ENCODE peak calls at places on chromosomes 12 and 14, in nine cellular contexts. One of them, this sample, is unnamed.

GRCh38 chr14:94773017-94773681 is 3.2 kb upstream of the GSC start:
- DNase-seq in CD4-positive, CD25-positive, alpha-beta regulatory T cell: no peak
- DNase-seq in left lung: no peak
- DNase-seq in psoas muscle: no peak
- DNase-seq in lung: no peak
- DNase-seq in Panc1: no peak
- DNase-seq in colonic mucosa: no peak
- DNase-seq in Karpas-422: no peak
- DNase-seq in cardiac muscle cell: peak; percentile 47
- DNase-seq in this sample: no peak

GRCh38 chr12:78622529-78623221 is 241.9 kb upstream of the SYT1 start:
- DNase-seq in CD4-positive, CD25-positive, alpha-beta regulatory T cell: no peak
- DNase-seq in left lung: no peak
- DNase-seq in psoas muscle: no peak
- DNase-seq in lung: no peak
- DNase-seq in Panc1: no peak
- DNase-seq in colonic mucosa: no peak
- DNase-seq in Karpas-422: no peak
- DNase-seq in cardiac muscle cell: no peak
- DNase-seq in this sample: no peak

GRCh38 chr14:48747683-48748082 is 838.5 kb downstream of the RPS29 start:
- DNase-seq in CD4-positive, CD25-positive, alpha-beta regulatory T cell: no peak
- DNase-seq in left lung: no peak
- DNase-seq in psoas muscle: no peak
- DNase-seq in lung: no peak
- DNase-seq in Panc1: no peak
- DNase-seq in colonic mucosa: no peak
- DNase-seq in Karpas-422: no peak
- DNase-seq in cardiac muscle cell: no peak
- DNase-seq in this sample: no peak

GRCh38 chr14:92362781-92363235 is 39.8 kb downstream of the SLC24A4 start:
- DNase-seq in CD4-positive, CD25-positive, alpha-beta regulatory T cell: no peak
- DNase-seq in left lung: peak; percentile 53
- DNase-seq in psoas muscle: peak; percentile 46
- DNase-seq in lung: no peak
- DNase-seq in Panc1: no peak
- DNase-seq in colonic mucosa: peak; percentile 28
- DNase-seq in Karpas-422: no peak
- DNase-seq in cardiac muscle cell: no peak
- DNase-seq in this sample: no peak

GRCh38 chr12:91608562-91608961 is 425.9 kb upstream of the DCN start:
- DNase-seq in CD4-positive, CD25-positive, alpha-beta regulatory T cell: no peak
- DNase-seq in left lung: no peak
- DNase-seq in psoas muscle: no peak
- DNase-seq in lung: no peak
- DNase-seq in Panc1: no peak
- DNase-seq in colonic mucosa: no peak
- DNase-seq in Karpas-422: no peak
- DNase-seq in cardiac muscle cell: no peak
- DNase-seq in this sample: no peak

GRCh38 chr12:14317362-14318146 is 47.9 kb upstream of the ATF7IP start:
- DNase-seq in CD4-positive, CD25-positive, alpha-beta regulatory T cell: no peak
- DNase-seq in left lung: no peak
- DNase-seq in psoas muscle: no peak
- DNase-seq in lung: no peak
- DNase-seq in Panc1: no peak
- DNase-seq in colonic mucosa: no peak
- DNase-seq in Karpas-422: no peak
- DNase-seq in cardiac muscle cell: no peak
- DNase-seq in this sample: no peak

GRCh38 chr14:89430271-89430620 is 13.2 kb upstream of the FOXN3 start:
- DNase-seq in CD4-positive, CD25-positive, alpha-beta regulatory T cell: no peak
- DNase-seq in left lung: no peak
- DNase-seq in psoas muscle: no peak
- DNase-seq in lung: no peak
- DNase-seq in Panc1: no peak
- DNase-seq in colonic mucosa: no peak
- DNase-seq in Karpas-422: no peak
- DNase-seq in cardiac muscle cell: no peak
- DNase-seq in this sample: no peak

GRCh38 chr12:21941522-21942376 is 523 bp upstream of the ABCC9 start:
- DNase-seq in CD4-positive, CD25-positive, alpha-beta regulatory T cell: no peak
- DNase-seq in left lung: peak; percentile 65
- DNase-seq in psoas muscle: peak; percentile 71
- DNase-seq in lung: peak; percentile 51
- DNase-seq in Panc1: no peak
- DNase-seq in colonic mucosa: peak; percentile 41
- DNase-seq in Karpas-422: no peak
- DNase-seq in cardiac muscle cell: peak; percentile 64
- DNase-seq in this sample: no peak

GRCh38 chr14:91920526-91920925 is 27.0 kb downstream of the FBLN5 start:
- DNase-seq in CD4-positive, CD25-positive, alpha-beta regulatory T cell: no peak
- DNase-seq in left lung: no peak
- DNase-seq in psoas muscle: no peak
- DNase-seq in lung: no peak
- DNase-seq in Panc1: no peak
- DNase-seq in colonic mucosa: no peak
- DNase-seq in Karpas-422: no peak
- DNase-seq in cardiac muscle cell: no peak
- DNase-seq in this sample: no peak

DNA sequence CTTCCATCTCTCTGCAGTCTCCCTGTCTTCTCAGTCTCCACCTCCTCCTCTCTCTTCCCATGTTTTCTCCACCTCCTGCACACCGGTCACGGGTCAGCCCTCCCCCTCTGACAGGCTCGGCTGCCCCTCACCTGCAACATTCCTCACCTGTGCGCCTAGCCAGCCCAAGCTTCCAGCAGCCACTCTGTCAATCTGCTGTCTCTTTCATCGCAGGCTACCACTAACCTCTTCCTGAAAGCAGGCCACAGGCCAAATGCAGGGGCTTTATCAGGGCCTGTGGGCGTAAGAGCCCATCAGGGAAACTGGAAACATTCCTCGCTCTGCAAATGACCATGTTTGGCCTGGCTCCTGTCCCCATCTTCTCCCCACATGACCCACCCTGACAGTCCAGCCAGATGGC is 34.5 kb downstream of the CMKLR1 start:
- DNase-seq in CD4-positive, CD25-positive, alpha-beta regulatory T cell: no peak
- DNase-seq in left lung: no peak
- DNase-seq in psoas muscle: no peak
- DNase-seq in lung: no peak
- DNase-seq in Panc1: no peak
- DNase-seq in colonic mucosa: no peak
- DNase-seq in Karpas-422: no peak
- DNase-seq in cardiac muscle cell: peak; percentile 12
- DNase-seq in this sample: no peak
- H3K27ac ChIP-seq in CD4-positive, CD25-positive, alpha-beta regulatory T cell: no peak overlapping the region
- H3K27ac ChIP-seq in left lung: peak overlapping the region; percentile 76
- H3K27ac ChIP-seq in psoas muscle: no peak overlapping the region
- H3K27ac ChIP-seq in lung: no peak overlapping the region
- H3K27ac ChIP-seq in Panc1: no peak overlapping the region
- H3K27ac ChIP-seq in colonic mucosa: no peak overlapping the region
- H3K27ac ChIP-seq in Karpas-422: no peak overlapping the region
- H3K27ac ChIP-seq in cardiac muscle cell: no peak overlapping the region
- H3K27ac ChIP-seq in this sample: no peak overlapping the region

DNA sequence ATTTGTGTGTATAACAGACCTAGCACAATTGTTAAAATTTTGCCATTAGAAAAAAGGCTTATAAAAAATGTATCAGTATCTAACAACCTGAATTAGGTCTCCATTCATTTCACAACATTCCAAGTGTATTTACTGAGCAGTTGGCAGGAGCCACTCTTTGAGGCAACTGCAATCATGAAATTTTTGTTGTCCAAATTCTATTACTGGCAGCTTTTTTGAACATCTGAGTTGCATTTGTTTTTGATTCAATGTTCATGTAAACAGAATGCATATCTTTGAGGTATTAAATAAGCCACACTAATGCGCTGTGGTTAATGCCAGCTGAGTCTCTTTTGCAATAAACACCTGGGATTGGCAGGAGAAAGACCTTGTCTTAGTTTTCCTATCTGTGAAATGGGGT is 8.7 kb downstream of the KITLG start:
- DNase-seq in CD4-positive, CD25-positive, alpha-beta regulatory T cell: no peak
- DNase-seq in left lung: no peak
- DNase-seq in psoas muscle: no peak
- DNase-seq in lung: no peak
- DNase-seq in Panc1: no peak
- DNase-seq in colonic mucosa: no peak
- DNase-seq in Karpas-422: no peak
- DNase-seq in cardiac muscle cell: no peak
- DNase-seq in this sample: no peak
- H3K4me1 ChIP-seq in CD4-positive, CD25-positive, alpha-beta regulatory T cell: no peaks in the 10 kb centered on the region
- H3K4me1 ChIP-seq in left lung: peaks cover 36% of the 10 kb centered on the region
- H3K4me1 ChIP-seq in psoas muscle: no peaks in the 10 kb centered on the region
- H3K4me1 ChIP-seq in lung: peaks cover 4% of the 10 kb centered on the region
- H3K4me1 ChIP-seq in Panc1: peaks cover 10% of the 10 kb centered on the region
- H3K4me1 ChIP-seq in colonic mucosa: peaks cover 5% of the 10 kb centered on the region
- H3K4me1 ChIP-seq in Karpas-422: no peaks in the 10 kb centered on the region
- H3K4me1 ChIP-seq in cardiac muscle cell: no peaks in the 10 kb centered on the region
- H3K4me1 ChIP-seq in this sample: peaks cover 3% of the 10 kb centered on the region

GRCh38 chr14:76998777-76999366 is 29.6 kb downstream of the IRF2BPL start:
- DNase-seq in CD4-positive, CD25-positive, alpha-beta regulatory T cell: no peak
- DNase-seq in left lung: no peak
- DNase-seq in psoas muscle: no peak
- DNase-seq in lung: no peak
- DNase-seq in Panc1: no peak
- DNase-seq in colonic mucosa: no peak
- DNase-seq in Karpas-422: no peak
- DNase-seq in cardiac muscle cell: no peak
- DNase-seq in this sample: no peak

GRCh38 chr14:76996563-76997146 is 31.9 kb downstream of the IRF2BPL start:
- DNase-seq in CD4-positive, CD25-positive, alpha-beta regulatory T cell: no peak
- DNase-seq in left lung: no peak
- DNase-seq in psoas muscle: no peak
- DNase-seq in lung: no peak
- DNase-seq in Panc1: no peak
- DNase-seq in colonic mucosa: no peak
- DNase-seq in Karpas-422: no peak
- DNase-seq in cardiac muscle cell: no peak
- DNase-seq in this sample: no peak

GRCh38 chr14:76993743-76994142 is 34.8 kb downstream of the IRF2BPL start:
- DNase-seq in CD4-positive, CD25-positive, alpha-beta regulatory T cell: no peak
- DNase-seq in left lung: no peak
- DNase-seq in psoas muscle: no peak
- DNase-seq in lung: no peak
- DNase-seq in Panc1: no peak
- DNase-seq in colonic mucosa: no peak
- DNase-seq in Karpas-422: no peak
- DNase-seq in cardiac muscle cell: peak; percentile 46
- DNase-seq in this sample: no peak

GRCh38 chr14:76997257-76997970 is 31.1 kb downstream of the IRF2BPL start:
- DNase-seq in CD4-positive, CD25-positive, alpha-beta regulatory T cell: no peak
- DNase-seq in left lung: no peak
- DNase-seq in psoas muscle: no peak
- DNase-seq in lung: no peak
- DNase-seq in Panc1: no peak
- DNase-seq in colonic mucosa: no peak
- DNase-seq in Karpas-422: no peak
- DNase-seq in cardiac muscle cell: no peak
- DNase-seq in this sample: no peak

DNA sequence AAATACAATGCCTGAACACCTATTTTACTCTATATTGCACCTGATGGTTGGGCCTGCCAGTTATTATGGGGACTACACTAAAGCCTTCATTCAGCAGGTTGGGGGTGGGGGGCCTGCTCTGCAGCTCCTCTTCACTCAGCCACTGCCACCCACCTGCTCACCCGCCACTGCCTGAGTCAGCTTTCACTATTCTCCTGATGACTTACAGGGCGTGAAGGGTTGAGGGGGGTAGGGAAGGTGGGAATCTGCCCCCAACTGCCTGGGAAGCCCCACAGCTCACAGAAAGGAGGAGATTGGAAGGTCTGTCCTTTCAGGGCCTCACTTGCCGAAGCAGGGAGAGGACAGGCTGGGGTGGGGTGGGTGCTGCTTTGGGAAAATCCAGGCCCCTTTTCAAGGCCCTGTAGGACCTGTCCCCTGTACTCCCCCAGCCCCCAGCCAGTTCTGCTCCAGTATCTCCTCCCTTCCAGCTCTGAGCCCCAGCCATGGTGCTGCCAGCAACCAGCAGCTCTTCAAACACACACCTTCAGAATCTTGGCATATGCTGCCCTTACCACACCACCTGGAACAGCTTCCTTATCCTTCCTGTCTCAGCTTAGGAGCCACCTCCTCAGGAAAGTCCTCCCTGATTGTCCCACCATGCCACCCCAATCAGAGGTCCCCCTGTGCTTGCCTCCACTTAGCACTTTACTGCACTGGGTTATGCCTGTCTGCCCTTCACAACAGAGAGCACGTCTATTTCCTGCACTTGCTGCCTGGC is 33.1 kb downstream of the IRF2BPL start:
- DNase-seq in CD4-positive, CD25-positive, alpha-beta regulatory T cell: no peak
- DNase-seq in left lung: no peak
- DNase-seq in psoas muscle: no peak
- DNase-seq in lung: no peak
- DNase-seq in Panc1: no peak
- DNase-seq in colonic mucosa: no peak
- DNase-seq in Karpas-422: no peak
- DNase-seq in cardiac muscle cell: no peak
- DNase-seq in this sample: no peak
- H3K27ac ChIP-seq in CD4-positive, CD25-positive, alpha-beta regulatory T cell: no peak overlapping the region
- H3K27ac ChIP-seq in left lung: no peak overlapping the region
- H3K27ac ChIP-seq in psoas muscle: no peak overlapping the region
- H3K27ac ChIP-seq in lung: no peak overlapping the region
- H3K27ac ChIP-seq in Panc1: no peak overlapping the region
- H3K27ac ChIP-seq in colonic mucosa: no peak overlapping the region
- H3K27ac ChIP-seq in Karpas-422: no peak overlapping the region
- H3K27ac ChIP-seq in cardiac muscle cell: no peak overlapping the region
- H3K27ac ChIP-seq in this sample: no peak overlapping the region

GRCh38 chr14:67633451-67634154 is 13.9 kb downstream of the ARG2 start:
- DNase-seq in CD4-positive, CD25-positive, alpha-beta regulatory T cell: no peak
- DNase-seq in left lung: no peak
- DNase-seq in psoas muscle: no peak
- DNase-seq in lung: no peak
- DNase-seq in Panc1: no peak
- DNase-seq in colonic mucosa: no peak
- DNase-seq in Karpas-422: no peak
- DNase-seq in cardiac muscle cell: no peak
- DNase-seq in this sample: no peak

GRCh38 chr14:67627519-67627918 is 7.8 kb downstream of the ARG2 start:
- DNase-seq in CD4-positive, CD25-positive, alpha-beta regulatory T cell: no peak
- DNase-seq in left lung: no peak
- DNase-seq in psoas muscle: no peak
- DNase-seq in lung: no peak
- DNase-seq in Panc1: no peak
- DNase-seq in colonic mucosa: no peak
- DNase-seq in Karpas-422: no peak
- DNase-seq in cardiac muscle cell: no peak
- DNase-seq in this sample: no peak

GRCh38 chr14:67630938-67631337 is 11.2 kb downstream of the ARG2 start:
- DNase-seq in CD4-positive, CD25-positive, alpha-beta regulatory T cell: no peak
- DNase-seq in left lung: no peak
- DNase-seq in psoas muscle: no peak
- DNase-seq in lung: no peak
- DNase-seq in Panc1: no peak
- DNase-seq in colonic mucosa: no peak
- DNase-seq in Karpas-422: no peak
- DNase-seq in cardiac muscle cell: no peak
- DNase-seq in this sample: no peak

DNA sequence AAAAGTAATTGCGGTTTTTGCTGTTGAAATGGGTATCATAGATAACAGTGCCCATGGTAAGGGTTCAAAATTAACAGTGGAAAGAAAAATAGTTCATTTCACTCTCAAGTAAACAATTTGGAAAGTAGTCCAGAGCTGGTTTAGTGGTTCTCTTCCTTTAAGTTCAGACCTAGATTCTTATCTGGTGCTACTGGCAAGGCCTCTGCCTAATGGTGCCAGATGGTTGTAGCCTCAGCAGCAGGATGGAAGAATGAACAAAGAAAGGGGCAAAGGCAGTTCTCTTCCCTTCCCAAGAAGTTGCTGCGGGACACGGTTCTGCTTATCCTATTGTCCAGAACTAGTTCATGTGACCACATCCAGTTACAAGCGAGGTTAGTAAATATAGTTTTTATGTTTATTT is 10.5 kb downstream of the ARG2 start:
- DNase-seq in CD4-positive, CD25-positive, alpha-beta regulatory T cell: no peak
- DNase-seq in left lung: no peak
- DNase-seq in psoas muscle: no peak
- DNase-seq in lung: no peak
- DNase-seq in Panc1: no peak
- DNase-seq in colonic mucosa: no peak
- DNase-seq in Karpas-422: no peak
- DNase-seq in cardiac muscle cell: no peak
- DNase-seq in this sample: no peak
- H3K4me1 ChIP-seq in CD4-positive, CD25-positive, alpha-beta regulatory T cell: no peaks in the 10 kb centered on the region
- H3K4me1 ChIP-seq in left lung: no peaks in the 10 kb centered on the region
- H3K4me1 ChIP-seq in psoas muscle: no peaks in the 10 kb centered on the region
- H3K4me1 ChIP-seq in lung: peaks cover 2% of the 10 kb centered on the region
- H3K4me1 ChIP-seq in Panc1: no peaks in the 10 kb centered on the region
- H3K4me1 ChIP-seq in colonic mucosa: no peaks in the 10 kb centered on the region
- H3K4me1 ChIP-seq in Karpas-422: no peaks in the 10 kb centered on the region
- H3K4me1 ChIP-seq in cardiac muscle cell: no peaks in the 10 kb centered on the region
- H3K4me1 ChIP-seq in this sample: no peaks in the 10 kb centered on the region

This sample was measured in iPS DF 6.9.